ENCODE peak calls at places on chromosomes 12 and 14, in five cellular contexts. K, G, N, B and F are unnamed samples.

GRCh38 chr12:5511644-5512584 is 80.0 kb downstream of the NTF3 start:
- DNase-seq in B (no peak), G (no peak), K (no peak), N (peak; percentile 26), F (no peak)

GRCh38 chr12:121724930-121725329 is 12.4 kb downstream of the TMEM120B start:
- DNase-seq in N (peak; percentile 26), B (no peak), G (no peak), K (no peak), F (no peak)

GRCh38 chr12:1773937-1774655 is 46.3 kb upstream of the LRTM2 start:
- DNase-seq in K (no peak), B (no peak), G (no peak), N (no peak), F (no peak)

GRCh38 chr12:94340568-94340967 is 119.1 kb downstream of the CEP83 start:
- DNase-seq in B (no peak), K (no peak), G (no peak), N (no peak), F (no peak)

GRCh38 chr12:93892431-93893210 is 215.4 kb downstream of the CRADD start:
- DNase-seq in G (no peak), K (no peak), N (no peak), B (no peak), F (no peak)

GRCh38 chr12:48982397-48983080 is 4.4 kb downstream of the WNT1 start:
- DNase-seq in K (no peak), B (no peak), G (no peak), N (no peak), F (no peak)

GRCh38 chr12:8664228-8664963 is 1.8 kb upstream of the MFAP5 start:
- DNase-seq in B (no peak), G (no peak), N (no peak), K (no peak), F (no peak)

GRCh38 chr12:95857151-95857550 is 1.6 kb upstream of the SNRPF start:
- DNase-seq in B (no peak), N (no peak), K (no peak), G (no peak), F (no peak)

GRCh38 chr12:34299802-34300193 is 277.5 kb downstream of the ALG10 start:
- DNase-seq in B (no peak), G (no peak), N (no peak), K (no peak), F (no peak)

GRCh38 chr12:78177298-78177697 is 346.6 kb downstream of the NAV3 start:
- DNase-seq in B (no peak), G (no peak), N (no peak), K (no peak), F (no peak)

GRCh38 chr12:49336645-49337584 is at the start of gene C1QL4:
- DNase-seq in G (peak; percentile 85), B (peak; percentile 80), K (peak; percentile 57), N (peak; percentile 69), F (peak; percentile 98)

GRCh38 chr12:52087961-52088820 is 8.7 kb downstream of the SMIM41 start:
- DNase-seq in G (no peak), K (no peak), B (no peak), N (no peak), F (no peak)

GRCh38 chr12:108591267-108591980 is 6.5 kb downstream of the TMEM119 start:
- DNase-seq in B (no peak), K (no peak), G (no peak), N (no peak), F (no peak)

GRCh38 chr12:81015510-81015909 is 62.4 kb upstream of the ACSS3 start:
- DNase-seq in G (no peak), N (no peak), B (no peak), K (peak; percentile 29), F (no peak)

GRCh38 chr14:55071870-55072640 is 20.6 kb downstream of the MAPK1IP1L start:
- DNase-seq in G (no peak), K (peak; percentile 72), B (no peak), N (peak; percentile 63), F (no peak)

GRCh38 chr14:37197421-37198272 is at the start of gene MIPOL1:
- DNase-seq in B (peak; percentile 83), G (peak; percentile 88), K (peak; percentile 78), N (peak; percentile 93), F (peak; percentile 46)

GRCh38 chr14:34063470-34064164 is 112.7 kb upstream of the EGLN3 start:
- DNase-seq in B (no peak), G (no peak), N (no peak), K (no peak), F (no peak)

GRCh38 chr12:20395791-20396550 is 27.6 kb downstream of the PDE3A start:
- DNase-seq in N (no peak), K (no peak), B (no peak), G (no peak), F (no peak)

GRCh38 chr12:52010152-52010622 is 3.4 kb downstream of the TAMALIN start:
- DNase-seq in B (peak; percentile 85), G (peak; percentile 38), K (peak; percentile 32), N (peak; percentile 97), F (no peak)

GRCh38 chr12:93006655-93007208 is 77.6 kb upstream of the EEA1 start:
- DNase-seq in K (no peak), G (no peak), N (no peak), B (no peak), F (no peak)

GRCh38 chr12:120007272-120007671 is 18.2 kb downstream of the BICDL1 start:
- DNase-seq in K (no peak), B (no peak), N (no peak), G (no peak), F (no peak)

GRCh38 chr12:70721958-70722357 is 84.7 kb upstream of the PTPRB start:
- DNase-seq in K (no peak), G (no peak), N (peak; percentile 60), B (no peak), F (no peak)

GRCh38 chr12:70722584-70723343 is 85.5 kb upstream of the PTPRB start:
- DNase-seq in N (peak; percentile 96), B (no peak), G (no peak), K (peak; percentile 9), F (no peak)

GRCh38 chr12:70719672-70720420 is 82.6 kb upstream of the PTPRB start:
- DNase-seq in K (peak; percentile 46), B (peak; percentile 34), G (no peak), N (peak; percentile 83), F (no peak)

GRCh38 chr12:70721216-70721615 is 84.0 kb upstream of the PTPRB start:
- DNase-seq in K (no peak), G (no peak), N (peak; percentile 21), B (no peak), F (no peak)

DNA sequence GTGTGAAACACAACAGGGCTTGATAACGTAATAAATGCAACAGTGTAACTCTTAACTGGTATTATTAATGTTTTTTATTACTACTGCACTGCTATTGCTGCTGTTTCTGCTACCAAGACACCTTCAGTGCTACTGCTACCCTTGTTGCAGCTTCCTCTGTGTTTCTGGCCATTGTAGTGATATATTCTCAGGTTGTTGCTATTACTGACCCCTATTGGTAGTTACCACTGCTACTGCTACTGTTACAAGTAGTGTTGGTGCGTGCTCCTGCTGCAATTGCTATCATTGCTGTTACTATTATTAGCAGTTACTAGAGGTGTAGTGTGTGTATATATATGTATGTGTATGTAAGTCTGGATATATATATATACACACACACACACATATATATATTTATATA is 87.2 kb upstream of the PTPRB start:
- DNase-seq in K (peak; percentile 9), N (peak; percentile 55), G (no peak), B (no peak), F (no peak)
- TF ChIP-seq CTCF in K (peak; percentile 56), N (peak; percentile 33), G (no peak), B (peak; percentile 8), F (peak; percentile 2)

DNA sequence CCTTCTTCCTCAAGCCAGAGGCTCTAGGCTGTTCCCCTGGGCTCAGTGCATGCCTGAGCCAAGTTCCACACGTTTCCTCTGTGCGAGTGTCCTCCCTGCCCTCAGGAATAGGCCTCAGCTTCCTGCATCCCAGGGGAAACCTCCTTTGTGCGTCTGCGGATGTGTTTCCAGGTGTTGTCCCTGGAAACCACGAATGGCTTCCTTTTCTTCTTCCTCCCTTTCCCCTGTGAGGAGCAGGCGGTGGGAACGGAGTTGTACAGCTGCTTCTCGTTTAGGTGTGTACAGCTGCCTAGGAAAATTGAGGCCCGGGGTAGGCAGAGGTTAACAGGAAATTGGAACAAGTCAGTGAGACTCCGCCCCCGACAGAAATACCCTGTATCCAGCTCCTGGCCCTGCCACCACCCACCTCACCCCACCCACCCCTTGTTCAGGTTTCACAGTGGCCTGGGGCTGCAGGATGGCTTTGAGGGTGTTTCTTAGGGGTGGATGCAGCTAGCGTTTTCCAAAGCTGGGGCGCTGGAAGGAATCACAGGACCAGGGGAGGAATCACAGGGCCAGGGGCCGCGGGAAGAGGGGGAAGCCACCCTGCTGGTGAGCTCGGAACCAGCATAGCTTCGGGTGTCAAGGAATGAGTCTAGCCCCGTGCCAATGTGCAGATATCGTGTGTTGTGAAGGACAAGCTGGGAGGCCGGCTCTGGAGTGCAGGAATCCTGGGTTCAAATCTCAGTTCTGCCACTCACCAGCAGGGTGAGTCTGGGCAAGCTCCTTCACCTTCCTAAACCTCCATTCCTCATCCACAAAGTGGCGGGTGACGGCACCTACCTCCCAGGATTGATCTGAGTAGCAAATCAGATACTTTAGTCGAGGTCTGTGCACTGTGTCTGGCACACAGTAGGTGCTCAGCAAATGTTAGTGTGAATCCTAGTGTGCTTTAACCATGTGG is 53.8 kb upstream of the RIN3 start:
- DNase-seq in G (no peak), K (no peak), B (no peak), N (peak; percentile 76), F (no peak)
- TF ChIP-seq CTCF in G (no peak), K (peak; percentile 17), B (peak; percentile 10), N (peak; percentile 33), F (no peak)

DNA sequence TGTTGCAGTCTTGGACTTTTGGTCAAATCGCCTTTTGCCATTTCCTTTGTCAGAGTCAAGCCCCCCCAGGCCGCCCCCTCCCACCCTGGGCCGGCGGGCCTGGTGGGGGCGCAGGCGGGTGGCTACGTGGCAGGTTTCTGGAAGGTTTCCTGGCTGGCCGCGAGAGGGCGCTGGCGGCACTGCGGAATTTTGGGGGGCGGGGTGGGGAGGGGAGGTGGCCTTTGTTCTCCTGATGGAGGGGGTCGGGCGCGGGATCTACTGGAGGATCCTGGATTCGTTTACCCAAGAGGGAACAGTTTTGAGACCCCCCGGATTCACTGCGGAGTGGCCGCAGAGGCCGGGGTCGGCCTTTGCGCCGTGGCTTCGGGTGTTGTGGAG is 1.2 kb downstream of the MEG3 start:
- DNase-seq in G (no peak), N (peak; percentile 18), K (no peak), B (no peak), F (no peak)
- TF ChIP-seq CTCF in G (no peak), N (peak; percentile 78), K (peak; percentile 64), B (peak; percentile 15), F (no peak)

GRCh38 chr12:111107392-111108178 is 187.2 kb upstream of the MYL2 start:
- DNase-seq in B (no peak), K (no peak), G (no peak), N (no peak), F (no peak)

GRCh38 chr12:111108726-111109125 is 188.3 kb upstream of the MYL2 start:
- DNase-seq in B (no peak), K (no peak), G (no peak), N (no peak), F (no peak)

GRCh38 chr12:111103583-111103982 is 183.2 kb upstream of the MYL2 start:
- DNase-seq in N (no peak), K (no peak), B (no peak), G (no peak), F (no peak)

GRCh38 chr12:111102062-111102735 is 181.8 kb upstream of the MYL2 start:
- DNase-seq in G (no peak), K (no peak), B (no peak), N (no peak), F (no peak)

DNA sequence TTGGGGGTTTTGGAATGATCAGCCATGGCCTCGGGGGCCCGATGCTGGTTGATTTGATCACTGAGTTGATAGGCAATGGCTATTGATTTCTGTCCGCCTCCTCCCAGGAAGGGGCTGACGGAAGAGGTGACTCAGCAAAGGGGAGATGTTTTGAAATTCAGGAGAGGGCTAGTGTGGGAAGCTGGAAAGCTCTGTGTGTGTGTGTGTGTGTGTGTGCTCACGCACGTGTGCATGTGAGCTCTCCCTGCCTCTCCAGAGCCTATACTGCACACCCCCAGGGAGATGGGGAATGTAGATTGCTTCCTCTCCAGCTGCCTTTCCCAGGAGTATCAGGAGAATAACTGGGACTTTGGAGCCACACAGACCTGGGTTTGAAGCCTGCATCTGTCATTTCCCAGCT is 184.9 kb upstream of the MYL2 start:
- DNase-seq in N (no peak), K (no peak), G (no peak), B (no peak), F (no peak)
- TF ChIP-seq CTCF in N (no peak), K (no peak), G (no peak), B (no peak), F (no peak)